ENCODE peak calls at places on chromosomes 3 and 15, in six cellular contexts. C is psoas muscle, V is GM06990, J is heart left ventricle, D is cardiac muscle cell, Y is fibroblast of mammary gland. H is an unnamed sample.

GRCh38 chr3:13125092-13126015 is 52.1 kb upstream of the IQSEC1 start:
- DNase-seq in J (no peak), V (no peak), D (no peak), C (no peak), Y (no peak), H (no peak)

GRCh38 chr3:172332256-172333041 is 115.8 kb downstream of the GHSR start:
- DNase-seq in Y (peak), V (no peak), J (peak), C (no peak), D (peak), H (peak)

GRCh38 chr15:52728899-52729298 is 49.7 kb upstream of the ATOSA start:
- DNase-seq in J (no peak), Y (peak), C (no peak), V (no peak), D (peak), H (peak)

GRCh38 chr3:4478226-4478625 is 11.2 kb upstream of the SUMF1 start:
- DNase-seq in D (no peak), V (no peak), Y (no peak), C (no peak), J (no peak), H (no peak)

GRCh38 chr3:157410945-157411344 is 25.7 kb upstream of the PTX3 start:
- DNase-seq in J (no peak), Y (no peak), C (no peak), V (no peak), D (no peak), H (no peak)

GRCh38 chr3:98994128-98994762 is 92.8 kb upstream of the DCBLD2 start:
- DNase-seq in J (no peak), V (no peak), C (no peak), Y (peak), D (peak), H (peak)

GRCh38 chr3:105865867-105866350 is 2.9 kb downstream of the CBLB start:
- DNase-seq in D (no peak), J (no peak), V (no peak), C (no peak), Y (no peak), H (no peak)

GRCh38 chr3:33184863-33185262 is 33.7 kb downstream of the SUSD5 start:
- DNase-seq in C (no peak), V (no peak), Y (no peak), J (no peak), D (no peak), H (no peak)

GRCh38 chr3:81790117-81790516 is 28.7 kb upstream of the GBE1 start:
- DNase-seq in J (no peak), D (no peak), C (no peak), Y (no peak), V (no peak), H (no peak)

GRCh38 chr3:169243122-169243521 is 420.4 kb downstream of the MECOM start:
- DNase-seq in Y (no peak), J (no peak), C (no peak), V (no peak), D (peak), H (no peak)

GRCh38 chr3:196697270-196697669 is 14.8 kb downstream of the CEP19 start:
- DNase-seq in Y (no peak), V (no peak), D (no peak), J (no peak), C (no peak), H (no peak)

GRCh38 chr3:46351646-46352045 is 2.3 kb upstream of the CCR2 start:
- DNase-seq in D (no peak), Y (peak), J (no peak), V (no peak), C (no peak), H (no peak)

GRCh38 chr15:51759557-51760070 is 8.2 kb downstream of the TMOD2 start:
- DNase-seq in Y (peak), V (no peak), D (peak), J (peak), C (no peak), H (peak)

DNA sequence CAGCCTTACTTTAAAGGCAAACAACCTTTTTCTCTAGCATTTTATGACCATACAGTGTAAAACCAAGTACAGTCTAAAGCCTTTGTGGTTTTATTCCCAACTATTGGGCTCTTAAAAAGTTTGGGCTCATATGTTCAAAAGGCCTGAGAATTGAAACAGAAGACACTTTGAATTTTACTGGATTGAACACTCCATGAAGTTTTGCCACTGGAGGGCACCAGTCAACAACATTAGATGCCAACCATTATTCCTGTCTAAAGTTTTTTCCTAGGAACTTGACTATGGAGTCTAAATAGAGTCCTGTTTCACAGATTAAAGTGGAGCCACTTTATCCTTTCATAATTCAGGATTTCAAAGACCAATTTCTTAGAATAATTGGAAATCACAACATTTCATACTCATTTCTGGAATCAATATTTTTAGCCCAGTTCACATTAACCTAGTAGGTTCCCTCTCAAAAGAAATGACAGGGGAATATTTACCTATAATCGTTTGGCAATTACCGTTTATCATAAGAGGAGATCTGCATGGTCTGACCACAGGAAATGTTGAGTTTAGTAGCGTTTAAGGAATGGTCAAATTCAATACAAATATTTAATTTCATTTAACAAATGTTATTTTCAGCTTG is 244.1 kb upstream of the PDZRN3 start:
- DNase-seq in J (no peak), Y (peak), D (peak), C (no peak), V (no peak), H (peak)
- TF ChIP-seq CTCF in J (peak), Y (peak), D (peak), C (peak), V (peak), H (peak)

DNA sequence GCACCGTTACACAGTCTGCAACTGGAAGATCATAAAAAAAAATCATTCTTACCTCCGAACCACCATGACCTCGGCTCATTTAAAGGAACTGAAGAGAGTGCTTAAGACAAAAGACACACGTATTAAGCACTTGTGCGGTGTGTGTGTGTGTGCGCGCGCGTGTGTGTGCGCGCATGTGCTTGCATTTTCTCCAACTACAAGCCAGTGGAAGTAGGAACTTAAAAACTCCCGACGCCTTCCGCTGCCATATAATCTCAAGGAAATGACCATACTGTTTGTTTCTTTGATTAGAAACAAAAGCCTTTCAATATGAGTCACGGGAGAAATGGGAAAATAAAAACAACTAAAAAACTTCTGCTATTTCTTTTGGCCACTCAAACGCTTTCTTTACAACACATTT is 32.4 kb downstream of the FRMD4B start:
- DNase-seq in D (peak), V (no peak), J (peak), Y (no peak), C (no peak), H (no peak)
- H3K4me3 ChIP-seq in D (no peak), V (peak), J (no peak), Y (no peak), C (peak), H (no peak)

DNA sequence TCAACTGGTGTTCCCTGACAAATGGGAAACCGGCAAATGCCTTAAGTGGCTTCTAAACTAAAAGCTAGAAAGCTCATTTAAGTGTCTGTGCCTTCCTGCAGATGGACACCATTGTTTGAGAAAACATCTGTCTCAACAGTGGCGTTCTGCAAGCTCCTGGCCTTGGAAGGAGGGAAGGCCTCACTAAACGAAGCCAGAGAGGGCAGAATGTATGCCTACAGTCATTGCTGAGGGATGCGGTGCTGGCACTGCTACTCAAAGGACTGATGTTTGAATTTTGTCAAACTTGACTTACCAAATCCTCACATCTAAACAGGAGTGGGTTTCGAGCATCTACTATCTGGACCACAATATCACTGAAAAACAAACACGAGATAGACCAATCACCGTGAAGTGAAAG is 12.2 kb downstream of the LSG1 start:
- DNase-seq in Y (no peak), V (no peak), D (no peak), J (no peak), C (no peak), H (no peak)
- TF ChIP-seq CTCF in Y (no peak), V (no peak), D (no peak), J (no peak), C (no peak), H (no peak)

GRCh38 chr15:41895491-41895890 is 1.6 kb upstream of the SPTBN5 start:
- DNase-seq in C (no peak), V (no peak), D (no peak), J (no peak), Y (no peak), H (no peak)

GRCh38 chr15:41894251-41894790 is 468 bp upstream of the SPTBN5 start:
- DNase-seq in V (no peak), J (no peak), C (no peak), D (no peak), Y (no peak), H (no peak)

GRCh38 chr15:41893422-41894250 is at the start of gene SPTBN5:
- DNase-seq in C (peak), V (no peak), J (no peak), D (no peak), Y (no peak), H (peak)

GRCh38 chr15:41895957-41896356 is 2.1 kb upstream of the SPTBN5 start:
- DNase-seq in C (no peak), D (no peak), J (no peak), Y (no peak), V (no peak), H (no peak)

GRCh38 chr15:41894791-41895463 is 1.1 kb upstream of the SPTBN5 start:
- DNase-seq in D (peak), J (peak), Y (peak), V (peak), C (peak), H (peak)
- H3K4me3 ChIP-seq in D (no peak), J (peak), Y (peak), V (peak), C (no peak), H (peak)

GRCh38 chr3:18090377-18090776 is 334.8 kb downstream of the SATB1 start:
- DNase-seq in D (no peak), J (no peak), C (no peak), Y (no peak), V (no peak), H (no peak)

GRCh38 chr3:18087963-18088362 is 337.2 kb downstream of the SATB1 start:
- DNase-seq in V (no peak), Y (no peak), D (no peak), C (no peak), J (no peak), H (no peak)

GRCh38 chr3:18082551-18083272 is 340.3 kb upstream of the TBC1D5 start:
- DNase-seq in C (no peak), V (no peak), Y (no peak), J (no peak), D (no peak), H (no peak)

GRCh38 chr3:18085429-18085828 is 339.7 kb downstream of the SATB1 start:
- DNase-seq in C (no peak), V (no peak), J (no peak), D (no peak), Y (no peak), H (no peak)

GRCh38 chr3:18086078-18086477 is 339.1 kb downstream of the SATB1 start:
- DNase-seq in C (no peak), Y (no peak), V (no peak), J (no peak), D (no peak), H (no peak)
- TF ChIP-seq CTCF in C (no peak), Y (no peak), V (no peak), J (no peak), D (no peak), H (no peak)

DNA sequence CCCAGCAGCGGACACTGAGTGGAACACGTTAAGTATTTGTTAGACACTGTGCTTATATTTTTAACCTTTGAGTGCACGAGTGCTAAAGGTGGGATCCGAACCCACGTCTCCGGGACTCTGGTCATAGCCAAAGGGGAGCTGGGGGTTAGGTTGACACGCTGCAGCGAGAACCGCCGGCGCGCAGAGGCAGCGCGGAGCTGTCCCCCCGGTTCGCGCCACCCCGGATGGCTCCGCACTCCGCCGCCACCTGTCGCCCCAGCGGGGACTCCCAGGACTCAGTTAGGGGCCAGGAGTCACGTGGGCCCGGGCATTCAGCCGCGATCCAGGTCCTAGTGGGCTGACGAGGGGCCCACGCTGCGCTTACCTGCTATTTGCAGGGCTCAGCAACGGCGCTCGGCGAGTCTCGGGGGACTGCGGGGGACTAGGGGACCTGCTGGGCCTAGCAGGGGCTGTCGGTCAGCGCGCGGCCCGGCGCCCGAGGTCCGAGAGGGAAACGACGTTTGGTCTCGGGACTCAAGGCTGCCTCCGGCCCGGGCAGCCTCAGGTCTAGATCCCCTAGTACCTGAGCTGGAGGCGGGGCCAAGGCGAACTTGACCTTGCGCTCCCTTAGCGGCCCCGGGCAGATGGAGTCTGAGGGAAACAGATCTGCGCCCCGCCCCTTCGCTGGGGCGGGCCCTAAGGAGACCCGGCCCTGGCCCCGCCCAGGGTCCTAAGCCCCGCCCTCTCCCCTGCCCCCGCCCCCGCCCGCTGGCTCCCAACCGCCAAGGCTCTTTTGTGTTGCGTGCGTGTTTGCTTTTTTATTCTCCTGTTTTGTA is at the start of gene NMNAT3:
- DNase-seq in D (peak), J (peak), Y (peak), C (peak), V (peak), H (peak)
- H3K4me3 ChIP-seq in D (peak), J (peak), Y (peak), C (peak), V (peak), H (peak)

GRCh38 chr3:171306631-171307030 is 153.6 kb downstream of the TNIK start:
- DNase-seq in V (no peak), D (peak), J (peak), C (peak), Y (peak), H (peak)
- TF ChIP-seq CTCF in V (no peak), D (no peak), J (no peak), C (no peak), Y (no peak), H (no peak)

DNA sequence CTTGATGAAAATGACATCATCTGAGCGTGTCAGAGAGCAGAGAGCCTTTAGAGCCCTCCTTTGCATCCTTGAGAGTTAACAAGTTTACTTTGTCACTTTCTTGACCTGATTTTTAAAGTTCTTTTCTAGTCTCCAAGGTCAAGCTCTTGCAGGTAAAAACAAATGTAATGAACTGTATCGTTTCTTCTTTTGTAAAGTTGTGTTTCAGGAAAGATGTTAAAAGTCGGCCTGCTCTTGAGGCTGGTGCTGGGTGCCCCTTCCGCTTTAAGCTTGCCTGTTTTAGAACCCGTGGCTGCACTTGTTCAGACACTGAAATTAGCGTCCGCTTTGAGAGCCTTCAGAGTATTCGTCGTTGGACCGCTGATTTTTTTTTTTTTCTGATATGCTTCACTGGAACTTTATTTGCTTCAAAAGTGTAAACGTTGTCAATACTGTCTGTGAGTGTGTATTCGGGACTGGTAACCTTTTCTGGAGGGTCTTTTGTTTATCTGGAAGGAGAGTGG is 52.6 kb upstream of the ULK4 start:
- DNase-seq in V (peak), D (no peak), Y (peak), C (no peak), J (peak), H (peak)
- H3K4me3 ChIP-seq in V (peak), D (peak), Y (peak), C (peak), J (peak), H (peak)

GRCh38 chr3:63662500-63662899 is 10.0 kb downstream of the SNTN start:
- DNase-seq in D (no peak), V (no peak), C (no peak), Y (peak), J (no peak), H (peak)
- TF ChIP-seq CTCF in D (no peak), V (no peak), C (no peak), Y (peak), J (no peak), H (peak)

GRCh38 chr15:79962178-79962577 is 8.8 kb downstream of the BCL2A1 start:
- DNase-seq in C (no peak), V (peak), J (no peak), Y (no peak), D (no peak), H (no peak)
- H3K4me3 ChIP-seq in C (no peak), V (no peak), J (no peak), Y (no peak), D (no peak), H (no peak)

H was measured in bronchial epithelial cell.